ENCODE peak calls at places on chromosomes 11 and 22, in seven cellular contexts. One of them, this sample, is unnamed.

GRCh38 chr22:39898997-39899396 is 1.9 kb upstream of the GRAP2 start:
- DNase-seq in NCI-H510A treated with DMSO at 0.1 percent for 48 hours: no peak
- DNase-seq in NCI-H1436 treated with DMSO at 0.1 percent for 48 hours: no peak
- DNase-seq in fibroblast of pulmonary artery: no peak
- DNase-seq in NCI-H187 treated with DMSO at 0.1 percent for 48 hours: no peak
- DNase-seq in T-helper 1 cell: no peak
- DNase-seq in keratinocyte: no peak
- DNase-seq in this sample: no peak

GRCh38 chr22:35785181-35785923 is 67.7 kb downstream of the APOL5 start:
- DNase-seq in NCI-H510A treated with DMSO at 0.1 percent for 48 hours: no peak
- DNase-seq in NCI-H1436 treated with DMSO at 0.1 percent for 48 hours: no peak
- DNase-seq in fibroblast of pulmonary artery: peak
- DNase-seq in NCI-H187 treated with DMSO at 0.1 percent for 48 hours: no peak
- DNase-seq in T-helper 1 cell: no peak
- DNase-seq in keratinocyte: no peak
- DNase-seq in this sample: no peak

GRCh38 chr11:35012467-35013191 is 96.2 kb downstream of the PDHX start:
- DNase-seq in NCI-H510A treated with DMSO at 0.1 percent for 48 hours: no peak
- DNase-seq in NCI-H1436 treated with DMSO at 0.1 percent for 48 hours: no peak
- DNase-seq in fibroblast of pulmonary artery: no peak
- DNase-seq in NCI-H187 treated with DMSO at 0.1 percent for 48 hours: no peak
- DNase-seq in T-helper 1 cell: peak
- DNase-seq in keratinocyte: no peak
- DNase-seq in this sample: peak

GRCh38 chr22:43090130-43090789 is 1.1 kb upstream of the TTLL1 start:
- DNase-seq in NCI-H510A treated with DMSO at 0.1 percent for 48 hours: peak
- DNase-seq in NCI-H1436 treated with DMSO at 0.1 percent for 48 hours: peak
- DNase-seq in fibroblast of pulmonary artery: peak
- DNase-seq in NCI-H187 treated with DMSO at 0.1 percent for 48 hours: peak
- DNase-seq in T-helper 1 cell: peak
- DNase-seq in keratinocyte: peak
- DNase-seq in this sample: peak

GRCh38 chr11:5891216-5891800 is 1.7 kb upstream of the OR52E5 start:
- DNase-seq in NCI-H510A treated with DMSO at 0.1 percent for 48 hours: peak
- DNase-seq in NCI-H1436 treated with DMSO at 0.1 percent for 48 hours: no peak
- DNase-seq in fibroblast of pulmonary artery: peak
- DNase-seq in NCI-H187 treated with DMSO at 0.1 percent for 48 hours: no peak
- DNase-seq in T-helper 1 cell: no peak
- DNase-seq in keratinocyte: no peak
- DNase-seq in this sample: no peak

GRCh38 chr11:109553284-109553683 is 131.3 kb downstream of the C11orf87 start:
- DNase-seq in NCI-H510A treated with DMSO at 0.1 percent for 48 hours: no peak
- DNase-seq in NCI-H1436 treated with DMSO at 0.1 percent for 48 hours: no peak
- DNase-seq in fibroblast of pulmonary artery: no peak
- DNase-seq in NCI-H187 treated with DMSO at 0.1 percent for 48 hours: no peak
- DNase-seq in T-helper 1 cell: no peak
- DNase-seq in keratinocyte: no peak
- DNase-seq in this sample: no peak

GRCh38 chr22:19959043-19959586 is 17.5 kb upstream of the TXNRD2 start:
- DNase-seq in NCI-H510A treated with DMSO at 0.1 percent for 48 hours: no peak
- DNase-seq in NCI-H1436 treated with DMSO at 0.1 percent for 48 hours: no peak
- DNase-seq in fibroblast of pulmonary artery: peak
- DNase-seq in NCI-H187 treated with DMSO at 0.1 percent for 48 hours: no peak
- DNase-seq in T-helper 1 cell: no peak
- DNase-seq in keratinocyte: no peak
- DNase-seq in this sample: no peak

GRCh38 chr11:73157141-73158010 is 15.3 kb upstream of the FCHSD2 start:
- DNase-seq in NCI-H510A treated with DMSO at 0.1 percent for 48 hours: no peak
- DNase-seq in NCI-H1436 treated with DMSO at 0.1 percent for 48 hours: no peak
- DNase-seq in fibroblast of pulmonary artery: peak
- DNase-seq in NCI-H187 treated with DMSO at 0.1 percent for 48 hours: no peak
- DNase-seq in T-helper 1 cell: no peak
- DNase-seq in keratinocyte: no peak
- DNase-seq in this sample: no peak

GRCh38 chr11:128946646-128947045 is 4.0 kb upstream of the TP53AIP1 start:
- DNase-seq in NCI-H510A treated with DMSO at 0.1 percent for 48 hours: no peak
- DNase-seq in NCI-H1436 treated with DMSO at 0.1 percent for 48 hours: no peak
- DNase-seq in fibroblast of pulmonary artery: no peak
- DNase-seq in NCI-H187 treated with DMSO at 0.1 percent for 48 hours: no peak
- DNase-seq in T-helper 1 cell: no peak
- DNase-seq in keratinocyte: no peak
- DNase-seq in this sample: no peak

GRCh38 chr11:103112364-103112763 is 3.1 kb downstream of the DYNC2H1 start:
- DNase-seq in NCI-H510A treated with DMSO at 0.1 percent for 48 hours: no peak
- DNase-seq in NCI-H1436 treated with DMSO at 0.1 percent for 48 hours: no peak
- DNase-seq in fibroblast of pulmonary artery: peak
- DNase-seq in NCI-H187 treated with DMSO at 0.1 percent for 48 hours: no peak
- DNase-seq in T-helper 1 cell: no peak
- DNase-seq in keratinocyte: no peak
- DNase-seq in this sample: no peak

GRCh38 chr22:40310081-40310770 is 36.1 kb upstream of the ADSL start:
- DNase-seq in NCI-H510A treated with DMSO at 0.1 percent for 48 hours: no peak
- DNase-seq in NCI-H1436 treated with DMSO at 0.1 percent for 48 hours: no peak
- DNase-seq in fibroblast of pulmonary artery: peak
- DNase-seq in NCI-H187 treated with DMSO at 0.1 percent for 48 hours: no peak
- DNase-seq in T-helper 1 cell: no peak
- DNase-seq in keratinocyte: no peak
- DNase-seq in this sample: no peak

GRCh38 chr11:1841511-1842148 is 2.8 kb downstream of the TNNI2 start:
- DNase-seq in NCI-H510A treated with DMSO at 0.1 percent for 48 hours: no peak
- DNase-seq in NCI-H1436 treated with DMSO at 0.1 percent for 48 hours: no peak
- DNase-seq in fibroblast of pulmonary artery: no peak
- DNase-seq in NCI-H187 treated with DMSO at 0.1 percent for 48 hours: no peak
- DNase-seq in T-helper 1 cell: no peak
- DNase-seq in keratinocyte: no peak
- DNase-seq in this sample: no peak

GRCh38 chr22:23815781-23816551 is 22.8 kb downstream of the DERL3 start:
- DNase-seq in NCI-H510A treated with DMSO at 0.1 percent for 48 hours: no peak
- DNase-seq in NCI-H1436 treated with DMSO at 0.1 percent for 48 hours: no peak
- DNase-seq in fibroblast of pulmonary artery: no peak
- DNase-seq in NCI-H187 treated with DMSO at 0.1 percent for 48 hours: no peak
- DNase-seq in T-helper 1 cell: no peak
- DNase-seq in keratinocyte: no peak
- DNase-seq in this sample: no peak